ENCODE peak calls at places on chromosomes 4 and X, in five cellular contexts. One of them, this sample, is unnamed. For H3K4me1 and H3K27me3, the result is how much of the 10 kb centered on the place peaks cover.

GRCh38 chr4:143559757-143560147 is 46.2 kb downstream of the SMARCA5 start:
- DNase-seq in transverse colon: no peak
- DNase-seq in mammary epithelial cell: no peak
- DNase-seq in GM23248: peak
- DNase-seq in HCT116: no peak
- DNase-seq in this sample: no peak

GRCh38 chr4:86359944-86360478 is at the start of gene MAPK10:
- DNase-seq in HCT116: no peak
- DNase-seq in transverse colon: peak
- DNase-seq in mammary epithelial cell: peak
- DNase-seq in GM23248: peak
- DNase-seq in this sample: peak

GRCh38 chr4:87865288-87865687 is 32.5 kb downstream of the MEPE start:
- DNase-seq in HCT116: no peak
- DNase-seq in transverse colon: no peak
- DNase-seq in GM23248: no peak
- DNase-seq in mammary epithelial cell: no peak
- DNase-seq in this sample: no peak

GRCh38 chrX:123425471-123425870 is 241.4 kb downstream of the GRIA3 start:
- DNase-seq in mammary epithelial cell: no peak
- DNase-seq in GM23248: peak
- DNase-seq in transverse colon: no peak
- DNase-seq in HCT116: no peak
- DNase-seq in this sample: peak

GRCh38 chrX:45401923-45402322 is 201.2 kb upstream of the DIPK2B start:
- DNase-seq in HCT116: no peak
- DNase-seq in mammary epithelial cell: no peak
- DNase-seq in transverse colon: no peak
- DNase-seq in GM23248: no peak
- DNase-seq in this sample: no peak

GRCh38 chr4:33060873-33061542 is 2340.8 kb downstream of the PCDH7 start:
- DNase-seq in transverse colon: peak
- DNase-seq in GM23248: peak
- DNase-seq in HCT116: peak
- DNase-seq in mammary epithelial cell: peak
- DNase-seq in this sample: peak

GRCh38 chr4:57374866-57375595 is 264.8 kb upstream of the IGFBP7 start:
- DNase-seq in GM23248: peak
- DNase-seq in transverse colon: no peak
- DNase-seq in HCT116: no peak
- DNase-seq in mammary epithelial cell: no peak
- DNase-seq in this sample: peak

GRCh38 chr4:87717276-87718031 is 67.4 kb downstream of the DMP1 start:
- DNase-seq in HCT116: no peak
- DNase-seq in GM23248: peak
- DNase-seq in transverse colon: no peak
- DNase-seq in mammary epithelial cell: no peak
- DNase-seq in this sample: no peak

GRCh38 chr4:159946983-159947645 is 844.2 kb downstream of the RAPGEF2 start:
- DNase-seq in transverse colon: no peak
- DNase-seq in GM23248: peak
- DNase-seq in mammary epithelial cell: peak
- DNase-seq in HCT116: peak
- DNase-seq in this sample: peak

GRCh38 chr4:183171484-183172267 is 72.6 kb downstream of the WWC2 start:
- DNase-seq in transverse colon: no peak
- DNase-seq in mammary epithelial cell: no peak
- DNase-seq in GM23248: peak
- DNase-seq in HCT116: no peak
- DNase-seq in this sample: no peak

GRCh38 chr4:106601519-106601918 is 232.9 kb upstream of the GIMD1 start:
- DNase-seq in HCT116: no peak
- DNase-seq in transverse colon: no peak
- DNase-seq in GM23248: no peak
- DNase-seq in mammary epithelial cell: no peak
- DNase-seq in this sample: no peak

GRCh38 chr4:26201119-26201518 is 119.7 kb upstream of the RBPJ start:
- DNase-seq in transverse colon: no peak
- DNase-seq in GM23248: peak
- DNase-seq in HCT116: no peak
- DNase-seq in mammary epithelial cell: no peak
- DNase-seq in this sample: peak

GRCh38 chrX:68912113-68912980 is 83.5 kb downstream of the EFNB1 start:
- DNase-seq in transverse colon: no peak
- DNase-seq in GM23248: no peak
- DNase-seq in mammary epithelial cell: no peak
- DNase-seq in HCT116: no peak
- DNase-seq in this sample: no peak

GRCh38 chrX:13689519-13690211 is 737 bp downstream of the RAB9A start:
- DNase-seq in HCT116: no peak
- DNase-seq in transverse colon: no peak
- DNase-seq in mammary epithelial cell: peak
- DNase-seq in GM23248: peak
- DNase-seq in this sample: peak

GRCh38 chr4:94636004-94636403 is 121.8 kb upstream of the BMPR1B start:
- DNase-seq in GM23248: peak
- DNase-seq in transverse colon: no peak
- DNase-seq in mammary epithelial cell: no peak
- DNase-seq in HCT116: no peak
- DNase-seq in this sample: peak

GRCh38 chrX:16112428-16112827 is 10.9 kb upstream of the GRPR start:
- DNase-seq in mammary epithelial cell: no peak
- DNase-seq in GM23248: peak
- DNase-seq in HCT116: no peak
- DNase-seq in transverse colon: no peak
- DNase-seq in this sample: no peak

GRCh38 chrX:65528705-65529340 is 5.8 kb downstream of the LAS1L start:
- DNase-seq in mammary epithelial cell: peak
- DNase-seq in transverse colon: peak
- DNase-seq in GM23248: peak
- DNase-seq in HCT116: no peak
- DNase-seq in this sample: peak

GRCh38 chrX:119943185-119943988 is at the start of gene NKAP:
- DNase-seq in transverse colon: peak
- DNase-seq in HCT116: peak
- DNase-seq in mammary epithelial cell: peak
- DNase-seq in GM23248: peak
- DNase-seq in this sample: peak

GRCh38 chr4:15989431-15989830 is 26.5 kb upstream of the FGFBP2 start:
- DNase-seq in transverse colon: no peak
- DNase-seq in mammary epithelial cell: no peak
- DNase-seq in HCT116: no peak
- DNase-seq in GM23248: peak
- DNase-seq in this sample: no peak

GRCh38 chr4:10100734-10101216 is 15.8 kb downstream of the WDR1 start:
- DNase-seq in transverse colon: peak
- DNase-seq in mammary epithelial cell: no peak
- DNase-seq in HCT116: no peak
- DNase-seq in GM23248: no peak
- DNase-seq in this sample: no peak

GRCh38 chr4:4854649-4855292 is 4.7 kb upstream of the MSX1 start:
- DNase-seq in transverse colon: no peak
- DNase-seq in GM23248: no peak
- DNase-seq in mammary epithelial cell: no peak
- DNase-seq in HCT116: no peak
- DNase-seq in this sample: no peak

GRCh38 chr4:4857809-4858508 is 1.5 kb upstream of the MSX1 start:
- DNase-seq in transverse colon: no peak
- DNase-seq in HCT116: no peak
- DNase-seq in GM23248: no peak
- DNase-seq in mammary epithelial cell: no peak
- DNase-seq in this sample: no peak

GRCh38 chr4:4855293-4856070 is 4.0 kb upstream of the MSX1 start:
- DNase-seq in GM23248: no peak
- DNase-seq in transverse colon: no peak
- DNase-seq in mammary epithelial cell: no peak
- DNase-seq in HCT116: no peak
- DNase-seq in this sample: no peak

GRCh38 chr4:4857001-4857808 is 2.3 kb upstream of the MSX1 start:
- DNase-seq in mammary epithelial cell: no peak
- DNase-seq in HCT116: no peak
- DNase-seq in GM23248: no peak
- DNase-seq in transverse colon: no peak
- DNase-seq in this sample: no peak

DNA sequence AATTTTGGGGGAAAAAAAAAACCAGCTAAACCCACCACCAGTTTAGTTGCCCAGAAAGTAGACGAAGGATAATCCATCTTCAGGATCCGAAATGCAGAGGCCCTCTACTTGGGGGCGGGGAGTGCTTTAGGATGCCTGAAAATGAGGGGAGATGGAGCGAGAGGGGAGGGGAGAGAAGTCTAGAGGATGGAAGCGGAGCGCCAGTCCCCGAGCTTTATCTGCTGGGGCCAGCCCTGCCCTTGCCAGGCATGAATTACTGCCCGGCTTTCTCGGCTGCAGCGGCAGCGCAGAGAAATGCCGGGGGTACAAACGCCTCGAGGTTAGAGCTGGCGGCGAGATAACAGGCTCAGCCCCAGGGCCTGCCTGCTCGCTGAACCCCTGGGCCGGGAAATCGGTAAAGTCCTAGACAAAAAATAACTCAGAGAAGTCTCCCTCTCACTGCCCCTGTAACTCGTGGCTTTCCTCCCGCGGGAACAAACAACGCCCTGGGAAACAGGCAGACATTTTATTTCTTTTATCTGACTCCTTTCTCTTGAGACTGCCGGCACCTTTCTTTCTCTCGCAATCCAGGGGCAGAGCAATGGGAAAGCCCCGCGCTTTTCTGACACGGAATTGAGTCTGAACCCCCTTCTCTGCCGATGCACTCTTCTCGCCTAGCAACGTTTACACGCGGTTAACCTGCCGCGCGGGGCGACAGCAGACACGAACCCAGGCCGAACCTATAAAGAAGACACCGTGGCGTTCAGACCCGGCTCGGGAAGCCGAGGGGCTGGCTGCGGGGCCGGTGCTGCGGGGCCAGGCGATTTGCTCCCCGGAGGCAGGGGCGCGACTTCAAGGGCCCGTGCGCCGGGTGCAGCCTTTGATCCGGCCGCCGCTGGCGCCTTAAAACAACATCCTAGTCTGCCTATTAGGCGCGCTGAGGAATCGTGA is 3.1 kb upstream of the MSX1 start:
- DNase-seq in mammary epithelial cell: no peak
- DNase-seq in transverse colon: no peak
- DNase-seq in GM23248: peak
- DNase-seq in HCT116: no peak
- DNase-seq in this sample: no peak
- H3K4me1 ChIP-seq in mammary epithelial cell: under half
- H3K4me1 ChIP-seq in transverse colon: under half
- H3K4me1 ChIP-seq in GM23248: under half
- H3K4me1 ChIP-seq in HCT116: under half
- H3K4me1 ChIP-seq in this sample: under half

DNA sequence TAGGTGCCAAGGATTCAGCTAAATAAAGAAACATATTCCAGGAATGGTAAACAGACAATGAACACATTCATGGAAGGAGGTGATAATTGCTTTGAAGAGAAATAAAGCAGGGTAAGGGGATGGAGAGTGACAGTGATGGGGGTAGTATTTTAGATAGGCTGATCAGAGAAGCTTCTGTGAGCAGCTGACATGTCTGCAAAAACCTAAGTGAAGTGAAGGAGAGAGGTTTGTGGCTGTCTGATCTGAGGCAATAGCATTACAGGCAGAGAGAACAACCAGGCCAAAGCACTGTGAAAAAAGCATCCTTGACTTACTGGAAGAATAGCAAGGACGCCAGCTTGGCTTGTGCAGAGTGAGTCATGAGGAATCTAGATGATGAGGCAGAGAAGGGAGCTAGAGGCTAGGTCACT is 271.9 kb upstream of the GATB start:
- DNase-seq in HCT116: no peak
- DNase-seq in transverse colon: no peak
- DNase-seq in mammary epithelial cell: no peak
- DNase-seq in GM23248: peak
- DNase-seq in this sample: peak
- H3K27me3 ChIP-seq in HCT116: under half
- H3K27me3 ChIP-seq in transverse colon: under half
- H3K27me3 ChIP-seq in mammary epithelial cell: under half
- H3K27me3 ChIP-seq in GM23248: under half
- H3K27me3 ChIP-seq in this sample: under half

DNA sequence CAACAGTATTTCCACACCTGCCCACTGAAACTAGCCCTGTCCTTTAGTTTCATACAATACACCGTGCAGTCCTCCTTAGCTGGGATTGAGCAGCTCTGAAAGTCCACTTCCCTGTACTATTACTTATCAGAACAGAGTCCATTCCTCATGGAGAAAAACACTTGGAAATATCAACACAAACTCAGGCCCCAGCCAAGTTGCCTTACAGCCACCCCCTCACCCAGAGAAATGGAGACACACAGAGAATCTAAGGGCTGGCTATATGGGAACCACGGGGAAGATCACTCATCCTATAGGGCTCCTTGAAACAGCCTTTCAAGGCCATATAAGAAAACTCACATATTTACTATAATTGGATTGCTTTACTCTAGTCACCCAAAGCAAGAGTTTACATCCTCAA is 1.9 kb downstream of the SCARB2 start:
- DNase-seq in transverse colon: no peak
- DNase-seq in mammary epithelial cell: no peak
- DNase-seq in GM23248: peak
- DNase-seq in HCT116: no peak
- DNase-seq in this sample: no peak
- H3K4me3 ChIP-seq in transverse colon: peak
- H3K4me3 ChIP-seq in mammary epithelial cell: peak
- H3K4me3 ChIP-seq in GM23248: peak
- H3K4me3 ChIP-seq in HCT116: no peak
- H3K4me3 ChIP-seq in this sample: peak

GRCh38 chr4:110621839-110622751 is 782 bp downstream of the PITX2 start:
- DNase-seq in mammary epithelial cell: no peak
- DNase-seq in transverse colon: no peak
- DNase-seq in HCT116: no peak
- DNase-seq in GM23248: no peak
- DNase-seq in this sample: no peak

GRCh38 chr4:110624016-110624770 is 1.3 kb upstream of the PITX2 start:
- DNase-seq in transverse colon: no peak
- DNase-seq in GM23248: no peak
- DNase-seq in mammary epithelial cell: no peak
- DNase-seq in HCT116: no peak
- DNase-seq in this sample: no peak

GRCh38 chr4:110624904-110625494 is 2.1 kb upstream of the PITX2 start:
- DNase-seq in transverse colon: no peak
- DNase-seq in HCT116: no peak
- DNase-seq in mammary epithelial cell: no peak
- DNase-seq in GM23248: no peak
- DNase-seq in this sample: no peak

GRCh38 chr4:110622841-110623709 is at the start of gene PITX2:
- DNase-seq in mammary epithelial cell: peak
- DNase-seq in GM23248: peak
- DNase-seq in HCT116: peak
- DNase-seq in transverse colon: peak
- DNase-seq in this sample: peak

GRCh38 chr4:110623710-110624015 is 786 bp upstream of the PITX2 start:
- DNase-seq in GM23248: no peak
- DNase-seq in HCT116: no peak
- DNase-seq in transverse colon: no peak
- DNase-seq in mammary epithelial cell: no peak
- DNase-seq in this sample: no peak
- H3K4me1 ChIP-seq in GM23248: under half
- H3K4me1 ChIP-seq in HCT116: under half
- H3K4me1 ChIP-seq in transverse colon: under half
- H3K4me1 ChIP-seq in mammary epithelial cell: under half
- H3K4me1 ChIP-seq in this sample: under half

This sample was measured in adipocyte.